ENCODE peak calls at places on chromosomes 2 and 18, in eight cellular contexts. One of them, this sample, is unnamed.

GRCh38 chr2:90069290-90069894 is 1377.9 kb downstream of the RPIA start:
- DNase-seq in NCI-H1092 treated with DMSO at 0.1 percent for 48 hours: no peak
- DNase-seq in dorsolateral prefrontal cortex: no peak
- DNase-seq in WERI-Rb-1: peak; percentile 45
- DNase-seq in GM13976: peak; percentile 52
- DNase-seq in activated B cell treated with CpG ODN at 0.5 μM for 24 hours: peak; percentile 34
- DNase-seq in memory B cell: no peak
- DNase-seq in AG09309: no peak
- DNase-seq in this sample: peak; percentile 85

GRCh38 chr2:86750240-86750839 is 30.2 kb downstream of the RMND5A start:
- DNase-seq in WERI-Rb-1: no peak
- DNase-seq in GM13976: no peak
- DNase-seq in activated B cell treated with CpG ODN at 0.5 μM for 24 hours: no peak
- DNase-seq in memory B cell: no peak
- DNase-seq in dorsolateral prefrontal cortex: no peak
- DNase-seq in NCI-H1092 treated with DMSO at 0.1 percent for 48 hours: no peak
- DNase-seq in AG09309: no peak
- DNase-seq in this sample: no peak

GRCh38 chr2:237392186-237392585 is 21.8 kb downstream of the COL6A3 start:
- DNase-seq in dorsolateral prefrontal cortex: no peak
- DNase-seq in AG09309: no peak
- DNase-seq in NCI-H1092 treated with DMSO at 0.1 percent for 48 hours: no peak
- DNase-seq in memory B cell: no peak
- DNase-seq in GM13976: no peak
- DNase-seq in WERI-Rb-1: no peak
- DNase-seq in activated B cell treated with CpG ODN at 0.5 μM for 24 hours: no peak
- DNase-seq in this sample: no peak

GRCh38 chr18:79872852-79873444 is 75.2 kb downstream of the KCNG2 start:
- DNase-seq in activated B cell treated with CpG ODN at 0.5 μM for 24 hours: no peak
- DNase-seq in NCI-H1092 treated with DMSO at 0.1 percent for 48 hours: no peak
- DNase-seq in AG09309: no peak
- DNase-seq in memory B cell: no peak
- DNase-seq in dorsolateral prefrontal cortex: no peak
- DNase-seq in WERI-Rb-1: no peak
- DNase-seq in GM13976: no peak
- DNase-seq in this sample: no peak

GRCh38 chr18:75104483-75104882 is 104.5 kb downstream of the PTGR3 start:
- DNase-seq in memory B cell: no peak
- DNase-seq in WERI-Rb-1: no peak
- DNase-seq in AG09309: no peak
- DNase-seq in GM13976: no peak
- DNase-seq in NCI-H1092 treated with DMSO at 0.1 percent for 48 hours: no peak
- DNase-seq in dorsolateral prefrontal cortex: no peak
- DNase-seq in activated B cell treated with CpG ODN at 0.5 μM for 24 hours: no peak
- DNase-seq in this sample: no peak

GRCh38 chr2:152942940-152943440 is 224.6 kb downstream of the ARL6IP6 start:
- DNase-seq in AG09309: no peak
- DNase-seq in memory B cell: no peak
- DNase-seq in activated B cell treated with CpG ODN at 0.5 μM for 24 hours: no peak
- DNase-seq in GM13976: no peak
- DNase-seq in NCI-H1092 treated with DMSO at 0.1 percent for 48 hours: no peak
- DNase-seq in WERI-Rb-1: no peak
- DNase-seq in dorsolateral prefrontal cortex: no peak
- DNase-seq in this sample: no peak

GRCh38 chr18:52339891-52340371 is at the start of gene DCC:
- DNase-seq in WERI-Rb-1: peak; percentile 91
- DNase-seq in AG09309: no peak
- DNase-seq in memory B cell: no peak
- DNase-seq in GM13976: no peak
- DNase-seq in dorsolateral prefrontal cortex: peak; percentile 70
- DNase-seq in activated B cell treated with CpG ODN at 0.5 μM for 24 hours: no peak
- DNase-seq in NCI-H1092 treated with DMSO at 0.1 percent for 48 hours: peak; percentile 82
- DNase-seq in this sample: peak; percentile 32

GRCh38 chr2:160491922-160492371 is 1.7 kb downstream of the RBMS1 start:
- DNase-seq in GM13976: no peak
- DNase-seq in NCI-H1092 treated with DMSO at 0.1 percent for 48 hours: no peak
- DNase-seq in memory B cell: no peak
- DNase-seq in activated B cell treated with CpG ODN at 0.5 μM for 24 hours: no peak
- DNase-seq in WERI-Rb-1: no peak
- DNase-seq in AG09309: peak; percentile 55
- DNase-seq in dorsolateral prefrontal cortex: no peak
- DNase-seq in this sample: no peak

GRCh38 chr2:165952600-165953210 is 871 bp downstream of the TTC21B start:
- DNase-seq in AG09309: no peak
- DNase-seq in WERI-Rb-1: no peak
- DNase-seq in GM13976: peak; percentile 13
- DNase-seq in activated B cell treated with CpG ODN at 0.5 μM for 24 hours: no peak
- DNase-seq in NCI-H1092 treated with DMSO at 0.1 percent for 48 hours: no peak
- DNase-seq in dorsolateral prefrontal cortex: no peak
- DNase-seq in memory B cell: peak; percentile 9
- DNase-seq in this sample: no peak

GRCh38 chr2:70010222-70011111 is 49.0 kb upstream of the ASPRV1 start:
- DNase-seq in WERI-Rb-1: no peak
- DNase-seq in GM13976: no peak
- DNase-seq in activated B cell treated with CpG ODN at 0.5 μM for 24 hours: no peak
- DNase-seq in dorsolateral prefrontal cortex: no peak
- DNase-seq in NCI-H1092 treated with DMSO at 0.1 percent for 48 hours: no peak
- DNase-seq in AG09309: no peak
- DNase-seq in memory B cell: no peak
- DNase-seq in this sample: no peak

GRCh38 chr18:2402084-2402483 is 169.2 kb downstream of the METTL4 start:
- DNase-seq in dorsolateral prefrontal cortex: no peak
- DNase-seq in AG09309: no peak
- DNase-seq in NCI-H1092 treated with DMSO at 0.1 percent for 48 hours: no peak
- DNase-seq in activated B cell treated with CpG ODN at 0.5 μM for 24 hours: no peak
- DNase-seq in GM13976: no peak
- DNase-seq in WERI-Rb-1: no peak
- DNase-seq in memory B cell: no peak
- DNase-seq in this sample: no peak

GRCh38 chr2:152694161-152694661 is 23.1 kb downstream of the PRPF40A start:
- DNase-seq in NCI-H1092 treated with DMSO at 0.1 percent for 48 hours: no peak
- DNase-seq in dorsolateral prefrontal cortex: no peak
- DNase-seq in AG09309: peak; percentile 32
- DNase-seq in GM13976: no peak
- DNase-seq in activated B cell treated with CpG ODN at 0.5 μM for 24 hours: no peak
- DNase-seq in memory B cell: peak; percentile 1
- DNase-seq in WERI-Rb-1: no peak
- DNase-seq in this sample: no peak

GRCh38 chr18:80070825-80071224 is 36.6 kb downstream of the RBFA start:
- DNase-seq in WERI-Rb-1: no peak
- DNase-seq in memory B cell: no peak
- DNase-seq in NCI-H1092 treated with DMSO at 0.1 percent for 48 hours: no peak
- DNase-seq in dorsolateral prefrontal cortex: no peak
- DNase-seq in GM13976: no peak
- DNase-seq in activated B cell treated with CpG ODN at 0.5 μM for 24 hours: no peak
- DNase-seq in AG09309: no peak
- DNase-seq in this sample: no peak

GRCh38 chr2:88866756-88867155 is 175.3 kb downstream of the RPIA start:
- DNase-seq in WERI-Rb-1: no peak
- DNase-seq in GM13976: no peak
- DNase-seq in dorsolateral prefrontal cortex: no peak
- DNase-seq in NCI-H1092 treated with DMSO at 0.1 percent for 48 hours: no peak
- DNase-seq in AG09309: no peak
- DNase-seq in memory B cell: no peak
- DNase-seq in activated B cell treated with CpG ODN at 0.5 μM for 24 hours: no peak
- DNase-seq in this sample: no peak

GRCh38 chr2:100422320-100422719 is 4.9 kb upstream of the CHST10 start:
- DNase-seq in dorsolateral prefrontal cortex: no peak
- DNase-seq in activated B cell treated with CpG ODN at 0.5 μM for 24 hours: no peak
- DNase-seq in NCI-H1092 treated with DMSO at 0.1 percent for 48 hours: peak; percentile 3
- DNase-seq in GM13976: no peak
- DNase-seq in AG09309: no peak
- DNase-seq in WERI-Rb-1: peak; percentile 55
- DNase-seq in memory B cell: no peak
- DNase-seq in this sample: no peak

GRCh38 chr2:207528980-207529329 is 807 bp upstream of the CREB1 start:
- DNase-seq in GM13976: peak; percentile 37
- DNase-seq in memory B cell: peak; percentile 76
- DNase-seq in AG09309: no peak
- DNase-seq in activated B cell treated with CpG ODN at 0.5 μM for 24 hours: no peak
- DNase-seq in NCI-H1092 treated with DMSO at 0.1 percent for 48 hours: no peak
- DNase-seq in dorsolateral prefrontal cortex: no peak
- DNase-seq in WERI-Rb-1: no peak
- DNase-seq in this sample: no peak

GRCh38 chr18:22465859-22466602 is 48.3 kb upstream of the CTAGE1 start:
- DNase-seq in memory B cell: no peak
- DNase-seq in WERI-Rb-1: no peak
- DNase-seq in NCI-H1092 treated with DMSO at 0.1 percent for 48 hours: no peak
- DNase-seq in GM13976: no peak
- DNase-seq in dorsolateral prefrontal cortex: no peak
- DNase-seq in AG09309: peak; percentile 86
- DNase-seq in activated B cell treated with CpG ODN at 0.5 μM for 24 hours: no peak
- DNase-seq in this sample: peak; percentile 69

GRCh38 chr2:47073641-47074040 is 81.5 kb downstream of the STPG4 start:
- DNase-seq in memory B cell: no peak
- DNase-seq in activated B cell treated with CpG ODN at 0.5 μM for 24 hours: no peak
- DNase-seq in GM13976: no peak
- DNase-seq in AG09309: no peak
- DNase-seq in NCI-H1092 treated with DMSO at 0.1 percent for 48 hours: no peak
- DNase-seq in WERI-Rb-1: no peak
- DNase-seq in dorsolateral prefrontal cortex: no peak
- DNase-seq in this sample: no peak

GRCh38 chr2:158841839-158842238 is 46.7 kb downstream of the DAPL1 start:
- DNase-seq in activated B cell treated with CpG ODN at 0.5 μM for 24 hours: no peak
- DNase-seq in memory B cell: no peak
- DNase-seq in WERI-Rb-1: no peak
- DNase-seq in dorsolateral prefrontal cortex: no peak
- DNase-seq in AG09309: no peak
- DNase-seq in NCI-H1092 treated with DMSO at 0.1 percent for 48 hours: no peak
- DNase-seq in GM13976: no peak
- DNase-seq in this sample: no peak

GRCh38 chr18:56888978-56889377 is 237.8 kb downstream of the WDR7 start:
- DNase-seq in AG09309: no peak
- DNase-seq in memory B cell: no peak
- DNase-seq in NCI-H1092 treated with DMSO at 0.1 percent for 48 hours: no peak
- DNase-seq in WERI-Rb-1: no peak
- DNase-seq in activated B cell treated with CpG ODN at 0.5 μM for 24 hours: no peak
- DNase-seq in dorsolateral prefrontal cortex: no peak
- DNase-seq in GM13976: no peak
- DNase-seq in this sample: no peak

GRCh38 chr2:46913471-46914381 is 1.9 kb downstream of the MCFD2 start:
- DNase-seq in GM13976: no peak
- DNase-seq in AG09309: no peak
- DNase-seq in memory B cell: no peak
- DNase-seq in WERI-Rb-1: peak; percentile 35
- DNase-seq in dorsolateral prefrontal cortex: no peak
- DNase-seq in NCI-H1092 treated with DMSO at 0.1 percent for 48 hours: no peak
- DNase-seq in activated B cell treated with CpG ODN at 0.5 μM for 24 hours: no peak
- DNase-seq in this sample: no peak

GRCh38 chr18:45774065-45774521 is 50.1 kb downstream of the SLC14A1 start:
- DNase-seq in AG09309: no peak
- DNase-seq in activated B cell treated with CpG ODN at 0.5 μM for 24 hours: no peak
- DNase-seq in NCI-H1092 treated with DMSO at 0.1 percent for 48 hours: peak; percentile 45
- DNase-seq in WERI-Rb-1: no peak
- DNase-seq in memory B cell: no peak
- DNase-seq in GM13976: no peak
- DNase-seq in dorsolateral prefrontal cortex: no peak
- DNase-seq in this sample: no peak

GRCh38 chr2:203533696-203534471 is 1.2 kb downstream of the RAPH1 start:
- DNase-seq in memory B cell: no peak
- DNase-seq in dorsolateral prefrontal cortex: no peak
- DNase-seq in AG09309: peak; percentile 76
- DNase-seq in activated B cell treated with CpG ODN at 0.5 μM for 24 hours: no peak
- DNase-seq in WERI-Rb-1: no peak
- DNase-seq in NCI-H1092 treated with DMSO at 0.1 percent for 48 hours: no peak
- DNase-seq in GM13976: peak; percentile 33
- DNase-seq in this sample: no peak

GRCh38 chr2:11827547-11827946 is 81.1 kb downstream of the LPIN1 start:
- DNase-seq in activated B cell treated with CpG ODN at 0.5 μM for 24 hours: no peak
- DNase-seq in WERI-Rb-1: no peak
- DNase-seq in NCI-H1092 treated with DMSO at 0.1 percent for 48 hours: no peak
- DNase-seq in AG09309: no peak
- DNase-seq in memory B cell: no peak
- DNase-seq in dorsolateral prefrontal cortex: no peak
- DNase-seq in GM13976: peak; percentile 59
- DNase-seq in this sample: no peak

GRCh38 chr2:231410293-231411004 is 14.9 kb downstream of the B3GNT7 start:
- DNase-seq in activated B cell treated with CpG ODN at 0.5 μM for 24 hours: no peak
- DNase-seq in GM13976: no peak
- DNase-seq in memory B cell: no peak
- DNase-seq in AG09309: no peak
- DNase-seq in dorsolateral prefrontal cortex: no peak
- DNase-seq in WERI-Rb-1: peak; percentile 28
- DNase-seq in NCI-H1092 treated with DMSO at 0.1 percent for 48 hours: no peak
- DNase-seq in this sample: no peak

GRCh38 chr2:24164416-24164973 is 10.4 kb upstream of the FAM228A start:
- DNase-seq in dorsolateral prefrontal cortex: no peak
- DNase-seq in NCI-H1092 treated with DMSO at 0.1 percent for 48 hours: peak; percentile 3
- DNase-seq in GM13976: peak; percentile 77
- DNase-seq in AG09309: no peak
- DNase-seq in activated B cell treated with CpG ODN at 0.5 μM for 24 hours: peak; percentile 40
- DNase-seq in WERI-Rb-1: peak; percentile 53
- DNase-seq in memory B cell: peak; percentile 59
- DNase-seq in this sample: peak; percentile 63

This sample was measured in upper lobe of left lung.